ENCODE peak calls at places on chromosomes 16 and 17, in five cellular contexts. D, Q, B, T and Y are unnamed samples.

GRCh38 chr16:23679274-23679985 is 741 bp downstream of the PLK1 start:
- DNase-seq in D (no peak), Q (no peak), B (peak; percentile 67), T (peak; percentile 67), Y (no peak)

GRCh38 chr17:81258292-81258691 is 19.2 kb downstream of the NDUFAF8 start:
- DNase-seq in D (no peak), Q (no peak), B (no peak), T (no peak), Y (no peak)

GRCh38 chr16:29811896-29812665 is at the start of gene PRRT2:
- DNase-seq in D (no peak), Q (peak; percentile 54), B (peak; percentile 64), T (peak; percentile 58), Y (peak; percentile 34)

GRCh38 chr17:77177002-77177401 is 36.2 kb downstream of the SEC14L1 start:
- DNase-seq in D (no peak), Q (no peak), B (no peak), T (no peak), Y (no peak)

GRCh38 chr16:48330133-48330846 is 54.9 kb downstream of the SIAH1 start:
- DNase-seq in D (no peak), Q (no peak), B (no peak), T (no peak), Y (no peak)

GRCh38 chr16:89958068-89958467 is 9.5 kb downstream of the DEF8 start:
- DNase-seq in D (no peak), Q (no peak), B (peak; percentile 15), T (peak; percentile 15), Y (no peak)

GRCh38 chr17:80905586-80906230 is 85.9 kb upstream of the CHMP6 start:
- DNase-seq in D (no peak), Q (no peak), B (no peak), T (no peak), Y (no peak)

GRCh38 chr17:67693811-67694210 is 23.9 kb upstream of the NOL11 start:
- DNase-seq in D (no peak), Q (no peak), B (no peak), T (no peak), Y (no peak)

GRCh38 chr17:79990051-79990592 is 45.5 kb downstream of the TBC1D16 start:
- DNase-seq in D (no peak), Q (no peak), B (no peak), T (no peak), Y (no peak)

GRCh38 chr17:15966879-15967248 is 21.9 kb downstream of the ADORA2B start:
- DNase-seq in D (no peak), Q (no peak), B (peak; percentile 41), T (no peak), Y (no peak)

GRCh38 chr17:31807846-31808245 is 51.2 kb downstream of the COPRS start:
- DNase-seq in D (no peak), Q (no peak), B (peak; percentile 14), T (no peak), Y (no peak)

GRCh38 chr16:68475071-68475470 is 26.8 kb upstream of the SMPD3 start:
- DNase-seq in D (no peak), Q (no peak), B (no peak), T (no peak), Y (no peak)

GRCh38 chr17:49850772-49851386 is 3.0 kb upstream of the TAC4 start:
- DNase-seq in D (peak; percentile 74), Q (no peak), B (no peak), T (peak; percentile 54), Y (no peak)